ENCODE peak calls at places on chromosome 14, in eight cellular contexts. L is suprapubic skin, I is epithelial cell of esophagus, Z is stomach, R is A549, T is fibroblast of the aortic adventitia, O is ovary, M is astrocyte of the spinal cord. E is an unnamed sample.

GRCh38 chr14:54976316-54976715 is 50.6 kb downstream of the WDHD1 start:
- DNase-seq in L (no peak), I (peak), Z (no peak), R (no peak), T (peak), O (no peak), M (peak), E (no peak)

GRCh38 chr14:20427231-20428009 is 8.5 kb downstream of the KLHL33 start:
- DNase-seq in L (no peak), I (peak), Z (no peak), R (peak), T (peak), O (no peak), M (peak), E (no peak)

GRCh38 chr14:34098045-34098984 is 147.4 kb upstream of the EGLN3 start:
- DNase-seq in L (no peak), I (peak), Z (peak), R (peak), T (peak), O (peak), M (peak), E (no peak)

GRCh38 chr14:65866906-65867305 is 454.4 kb downstream of the FUT8 start:
- DNase-seq in L (no peak), I (no peak), Z (no peak), R (no peak), T (peak), O (no peak), M (no peak), E (no peak)

GRCh38 chr14:32820686-32821085 is 118.0 kb upstream of the NPAS3 start:
- DNase-seq in L (no peak), I (no peak), Z (no peak), R (no peak), T (no peak), O (no peak), M (no peak), E (no peak)

GRCh38 chr14:74290415-74290814 is 12.3 kb downstream of the ABCD4 start:
- DNase-seq in L (no peak), I (peak), Z (no peak), R (peak), T (peak), O (no peak), M (peak), E (no peak)

GRCh38 chr14:68797180-68797670 is 4.4 kb upstream of the ZFP36L1 start:
- DNase-seq in L (peak), I (no peak), Z (peak), R (no peak), T (no peak), O (no peak), M (no peak), E (no peak)

GRCh38 chr14:73715707-73716106 is 1.5 kb upstream of the PNMA1 start:
- DNase-seq in L (no peak), I (no peak), Z (no peak), R (no peak), T (no peak), O (no peak), M (no peak), E (no peak)

GRCh38 chr14:50037837-50038236 is 78.5 kb downstream of the VCPKMT start:
- DNase-seq in L (no peak), I (peak), Z (no peak), R (no peak), T (no peak), O (no peak), M (no peak), E (no peak)

GRCh38 chr14:60637490-60638452 is 11.5 kb downstream of the SIX1 start:
- DNase-seq in L (no peak), I (peak), Z (no peak), R (no peak), T (peak), O (no peak), M (peak), E (no peak)

GRCh38 chr14:66572836-66573235 is 64.9 kb downstream of the GPHN start:
- DNase-seq in L (no peak), I (no peak), Z (no peak), R (no peak), T (peak), O (no peak), M (no peak), E (no peak)

GRCh38 chr14:76829650-76830421 is 3.6 kb downstream of the LRRC74A start:
- DNase-seq in L (peak), I (no peak), Z (peak), R (no peak), T (no peak), O (no peak), M (no peak), E (no peak)

GRCh38 chr14:24381363-24382102 is 13.5 kb downstream of the NFATC4 start:
- DNase-seq in L (no peak), I (peak), Z (peak), R (no peak), T (no peak), O (no peak), M (no peak), E (no peak)

GRCh38 chr14:105180598-105181528 is at the start of gene NUDT14:
- DNase-seq in L (no peak), I (peak), Z (peak), R (peak), T (peak), O (peak), M (no peak), E (peak)

GRCh38 chr14:106564058-106564643 is 1037.8 kb downstream of the TMEM121 start:
- DNase-seq in L (no peak), I (no peak), Z (no peak), R (peak), T (no peak), O (no peak), M (no peak), E (peak)

GRCh38 chr14:92481386-92481785 is 32.2 kb upstream of the RIN3 start:
- DNase-seq in L (no peak), I (no peak), Z (no peak), R (peak), T (peak), O (no peak), M (peak), E (no peak)

GRCh38 chr14:54105406-54105805 is 148.8 kb upstream of the BMP4 start:
- DNase-seq in L (no peak), I (peak), Z (no peak), R (no peak), T (no peak), O (no peak), M (no peak), E (no peak)

GRCh38 chr14:92473261-92473946 is 40.2 kb upstream of the RIN3 start:
- DNase-seq in L (no peak), I (peak), Z (peak), R (peak), T (peak), O (peak), M (peak), E (no peak)

GRCh38 chr14:61472801-61473376 is 151.5 kb downstream of the PRKCH start:
- DNase-seq in L (no peak), I (no peak), Z (no peak), R (no peak), T (no peak), O (no peak), M (no peak), E (no peak)

GRCh38 chr14:91873476-91874265 is 6.3 kb upstream of the TC2N start:
- DNase-seq in L (no peak), I (peak), Z (peak), R (no peak), T (no peak), O (no peak), M (no peak), E (peak)

GRCh38 chr14:104590240-104590965 is 10.8 kb downstream of the C14orf180 start:
- DNase-seq in L (no peak), I (no peak), Z (no peak), R (no peak), T (peak), O (no peak), M (no peak), E (no peak)

GRCh38 chr14:39107624-39108023 is 4.6 kb upstream of the SEC23A start:
- DNase-seq in L (no peak), I (peak), Z (no peak), R (peak), T (peak), O (no peak), M (peak), E (no peak)

GRCh38 chr14:56844603-56845002 is 34.3 kb upstream of the OTX2 start:
- DNase-seq in L (no peak), I (no peak), Z (no peak), R (no peak), T (no peak), O (no peak), M (no peak), E (no peak)

GRCh38 chr14:105890474-105891220 is 364.3 kb downstream of the TMEM121 start:
- DNase-seq in L (peak), I (no peak), Z (no peak), R (no peak), T (no peak), O (peak), M (no peak), E (no peak)

GRCh38 chr14:51478241-51478640 is 173.5 kb upstream of the FRMD6 start:
- DNase-seq in L (no peak), I (no peak), Z (no peak), R (no peak), T (peak), O (no peak), M (no peak), E (no peak)

GRCh38 chr14:69956970-69957369 is 77.8 kb downstream of the SMOC1 start:
- DNase-seq in L (no peak), I (no peak), Z (no peak), R (no peak), T (no peak), O (no peak), M (no peak), E (no peak)

GRCh38 chr14:74905595-74906142 is 17.4 kb downstream of the RPS6KL1 start:
- DNase-seq in L (no peak), I (peak), Z (peak), R (peak), T (peak), O (peak), M (peak), E (peak)

GRCh38 chr14:20652996-20653975 is 11.8 kb upstream of the OR6S1 start:
- DNase-seq in L (no peak), I (peak), Z (no peak), R (peak), T (peak), O (no peak), M (peak), E (no peak)

GRCh38 chr14:60353410-60353809 is 104.4 kb downstream of the PPM1A start:
- DNase-seq in L (no peak), I (no peak), Z (no peak), R (no peak), T (no peak), O (no peak), M (no peak), E (no peak)

GRCh38 chr14:75499084-75499875 is 23.0 kb upstream of the BATF start:
- DNase-seq in L (no peak), I (no peak), Z (no peak), R (no peak), T (no peak), O (no peak), M (no peak), E (no peak)

GRCh38 chr14:50745401-50746058 is 77.4 kb upstream of the SAV1 start:
- DNase-seq in L (no peak), I (peak), Z (no peak), R (no peak), T (no peak), O (no peak), M (no peak), E (no peak)

DNA sequence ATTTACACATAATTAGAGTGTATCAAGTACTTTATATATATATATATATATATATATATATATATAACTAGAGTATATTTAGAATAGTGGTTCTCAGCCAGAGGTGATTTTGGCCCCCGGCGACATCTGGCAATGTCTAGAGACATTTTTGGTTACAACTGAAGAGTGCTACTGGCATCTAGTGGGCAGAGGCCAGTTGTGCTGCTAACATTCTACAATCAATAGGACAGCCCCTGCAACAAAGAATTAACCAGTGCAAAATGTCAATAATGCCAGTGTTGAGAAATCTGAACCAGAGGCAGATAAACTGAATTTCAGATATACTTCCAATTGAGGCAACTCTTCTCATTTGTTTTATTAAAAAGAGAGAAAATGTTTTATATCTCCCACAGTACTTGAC is 8.9 kb downstream of the GTF2A1 start:
- DNase-seq in L (no peak), I (peak), Z (no peak), R (peak), T (peak), O (no peak), M (peak), E (no peak)
- TF ChIP-seq CTCF in L (peak), I (peak), Z (no peak), R (peak), T (peak), O (no peak), M (peak), E (no peak)

GRCh38 chr14:64465208-64465821 is at the start of gene AKAP5:
- DNase-seq in L (no peak), I (peak), Z (peak), R (peak), T (no peak), O (peak), M (peak), E (peak)

GRCh38 chr14:64461221-64461620 is 4.1 kb upstream of the AKAP5 start:
- DNase-seq in L (no peak), I (no peak), Z (no peak), R (no peak), T (no peak), O (no peak), M (no peak), E (no peak)

GRCh38 chr14:64463873-64464272 is 1.4 kb upstream of the AKAP5 start:
- DNase-seq in L (no peak), I (no peak), Z (no peak), R (no peak), T (no peak), O (no peak), M (no peak), E (no peak)

GRCh38 chr14:64464695-64465094 is 604 bp upstream of the AKAP5 start:
- DNase-seq in L (no peak), I (no peak), Z (no peak), R (no peak), T (no peak), O (no peak), M (no peak), E (no peak)

DNA sequence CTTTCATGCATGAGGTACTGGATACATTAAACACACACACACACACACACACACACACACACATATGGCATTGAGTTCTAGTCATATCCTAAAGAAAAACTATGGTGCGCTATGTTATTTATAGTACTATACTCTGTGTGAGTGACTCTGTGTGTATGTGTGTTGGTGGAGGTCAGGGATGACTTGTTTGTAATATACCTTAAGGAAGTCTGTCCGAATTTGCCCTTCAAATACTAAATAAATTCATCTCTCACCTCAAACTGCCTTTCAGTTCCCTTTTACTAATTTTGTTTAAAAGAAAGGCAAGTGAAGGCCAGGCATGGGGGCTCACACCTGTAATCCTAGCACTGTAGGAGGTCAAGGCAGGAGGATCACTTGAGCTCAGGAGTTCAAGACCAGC is 2.1 kb upstream of the AKAP5 start:
- DNase-seq in L (no peak), I (no peak), Z (no peak), R (no peak), T (no peak), O (no peak), M (no peak), E (no peak)
- TF ChIP-seq CTCF in L (no peak), I (no peak), Z (no peak), R (no peak), T (no peak), O (no peak), M (no peak), E (no peak)

GRCh38 chr14:26866741-26867140 is 268.9 kb upstream of the NOVA1 start:
- DNase-seq in L (no peak), I (no peak), Z (no peak), R (no peak), T (no peak), O (no peak), M (no peak), E (no peak)
- TF ChIP-seq CTCF in L (no peak), I (no peak), Z (no peak), R (no peak), T (no peak), O (no peak), M (no peak), E (no peak)

DNA sequence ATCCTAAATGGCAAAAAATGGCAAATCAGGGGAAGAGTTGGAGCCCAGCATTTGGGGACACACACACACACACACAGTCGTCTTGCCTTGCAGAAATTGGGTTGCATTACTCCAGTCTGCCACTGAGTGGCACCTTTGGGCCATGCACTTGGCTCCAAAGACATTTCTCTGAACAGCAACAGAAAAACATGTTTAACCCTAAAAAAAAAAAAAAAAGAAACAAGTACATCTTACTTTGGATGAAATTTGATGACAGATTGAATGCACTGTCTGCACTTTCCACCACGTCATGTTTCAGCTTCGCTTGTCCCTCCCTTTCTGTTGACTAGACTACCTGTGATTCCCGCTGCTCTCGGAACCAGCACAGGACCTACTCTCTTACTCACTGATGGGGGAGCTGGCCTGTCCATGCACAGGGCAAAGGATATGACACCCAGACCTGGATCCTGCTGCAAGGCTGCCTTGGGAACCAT is 376.9 kb downstream of the DPF3 start:
- DNase-seq in L (no peak), I (peak), Z (peak), R (peak), T (peak), O (peak), M (peak), E (peak)
- TF ChIP-seq CTCF in L (peak), I (peak), Z (peak), R (peak), T (peak), O (peak), M (peak), E (peak)

GRCh38 chr14:23297878-23298277 is 4.8 kb downstream of the PPP1R3E start:
- DNase-seq in L (no peak), I (no peak), Z (no peak), R (no peak), T (no peak), O (no peak), M (no peak), E (no peak)

GRCh38 chr14:23300687-23301223 is 1.9 kb downstream of the PPP1R3E start:
- DNase-seq in L (peak), I (peak), Z (no peak), R (no peak), T (no peak), O (peak), M (peak), E (peak)

GRCh38 chr14:23299186-23299521 is 3.5 kb downstream of the PPP1R3E start:
- DNase-seq in L (no peak), I (peak), Z (no peak), R (no peak), T (no peak), O (no peak), M (no peak), E (no peak)

GRCh38 chr14:23299986-23300686 is 2.5 kb downstream of the PPP1R3E start:
- DNase-seq in L (peak), I (no peak), Z (no peak), R (no peak), T (no peak), O (no peak), M (no peak), E (no peak)

GRCh38 chr14:23299558-23299957 is 3.1 kb downstream of the PPP1R3E start:
- DNase-seq in L (no peak), I (peak), Z (no peak), R (peak), T (peak), O (no peak), M (peak), E (no peak)
- TF ChIP-seq CTCF in L (no peak), I (peak), Z (no peak), R (peak), T (peak), O (no peak), M (peak), E (no peak)

GRCh38 chr14:64826845-64827244 is 52.9 kb downstream of the SPTB start:
- DNase-seq in L (no peak), I (peak), Z (no peak), R (no peak), T (peak), O (no peak), M (no peak), E (no peak)
- TF ChIP-seq CTCF in L (no peak), I (no peak), Z (no peak), R (no peak), T (no peak), O (no peak), M (no peak), E (no peak)

GRCh38 chr14:64704743-64705405 is 650 bp downstream of the PLEKHG3 start:
- DNase-seq in L (peak), I (no peak), Z (peak), R (no peak), T (no peak), O (no peak), M (no peak), E (no peak)
- TF ChIP-seq CTCF in L (no peak), I (no peak), Z (no peak), R (no peak), T (no peak), O (no peak), M (no peak), E (no peak)

DNA sequence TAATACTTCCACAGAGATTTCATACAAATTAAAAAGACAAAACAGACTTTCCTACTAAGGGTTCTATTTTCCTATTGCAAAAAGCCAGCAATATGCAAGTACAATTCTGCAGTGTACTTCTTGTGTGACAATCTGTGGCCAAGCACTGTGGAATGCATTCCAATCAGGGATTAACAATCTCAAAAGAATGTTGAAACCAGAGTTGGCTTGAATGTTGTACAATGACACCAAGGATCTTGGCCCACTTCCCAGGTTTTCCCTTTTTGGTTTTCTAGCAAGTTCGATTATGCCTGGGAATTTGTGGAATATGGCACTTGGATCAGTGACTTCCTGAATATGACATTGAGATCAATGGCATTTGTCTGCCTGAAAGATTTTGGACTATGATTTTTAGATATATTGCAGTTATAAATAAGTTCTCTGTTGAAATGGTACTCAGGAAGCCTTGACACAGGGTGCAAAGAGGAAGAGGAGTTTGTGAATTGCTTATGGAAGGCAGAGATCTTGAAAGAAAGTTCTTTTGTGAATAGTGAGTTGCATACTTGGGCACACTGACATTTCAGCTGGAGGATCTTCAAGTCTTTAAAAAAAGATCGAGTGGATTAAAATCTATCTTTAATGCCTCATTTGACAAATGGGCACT is 81.4 kb upstream of the FERMT2 start:
- DNase-seq in L (no peak), I (peak), Z (no peak), R (peak), T (peak), O (no peak), M (peak), E (no peak)
- TF ChIP-seq CTCF in L (no peak), I (no peak), Z (no peak), R (no peak), T (no peak), O (no peak), M (no peak), E (no peak)

GRCh38 chr14:99749763-99750715 is 43.2 kb upstream of the EML1 start:
- DNase-seq in L (no peak), I (no peak), Z (no peak), R (no peak), T (peak), O (no peak), M (no peak), E (no peak)

GRCh38 chr14:99750746-99751450 is 42.3 kb upstream of the EML1 start:
- DNase-seq in L (no peak), I (no peak), Z (no peak), R (no peak), T (no peak), O (no peak), M (no peak), E (no peak)

GRCh38 chr14:99748529-99748928 is 44.7 kb upstream of the EML1 start:
- DNase-seq in L (no peak), I (no peak), Z (no peak), R (no peak), T (no peak), O (no peak), M (no peak), E (no peak)

GRCh38 chr14:99747582-99748330 is 45.5 kb upstream of the EML1 start:
- DNase-seq in L (no peak), I (no peak), Z (no peak), R (no peak), T (no peak), O (no peak), M (no peak), E (no peak)

GRCh38 chr14:99749142-99749541 is 44.1 kb upstream of the EML1 start:
- DNase-seq in L (no peak), I (no peak), Z (no peak), R (peak), T (no peak), O (no peak), M (no peak), E (no peak)
- TF ChIP-seq CTCF in L (no peak), I (no peak), Z (no peak), R (no peak), T (peak), O (no peak), M (peak), E (no peak)